ENCODE peak calls at places on chromosomes 16 and 17, in nine cellular contexts. M, K, S, F, Z, V, G, O and E are unnamed samples.

GRCh38 chr17:76273435-76273921 is 8.3 kb downstream of the UBALD2 start:
- DNase-seq in M (no peak), K (no peak), S (no peak), F (no peak), Z (peak; percentile 20), V (no peak), G (no peak), O (no peak), E (no peak)

GRCh38 chr17:77188084-77189066 is 47.6 kb downstream of the SEC14L1 start:
- DNase-seq in M (peak; percentile 60), K (peak; percentile 11), S (peak; percentile 44), F (no peak), Z (no peak), V (no peak), G (no peak), O (no peak), E (no peak)

GRCh38 chr16:6957676-6958075 is 375.0 kb upstream of the RBFOX1 start:
- DNase-seq in M (no peak), K (peak; percentile 7), S (no peak), F (no peak), Z (no peak), V (no peak), G (no peak), O (no peak), E (no peak)

GRCh38 chr16:10971560-10971961 is 27.2 kb downstream of the CLEC16A start:
- DNase-seq in M (peak; percentile 92), K (peak; percentile 96), S (peak; percentile 61), F (peak; percentile 59), Z (no peak), V (peak; percentile 80), G (peak; percentile 52), O (peak; percentile 26), E (peak; percentile 91)

GRCh38 chr17:79473836-79474204 is 137.0 kb downstream of the RBFOX3 start:
- DNase-seq in M (no peak), K (no peak), S (no peak), F (no peak), Z (no peak), V (no peak), G (no peak), O (no peak), E (no peak)

GRCh38 chr17:45299311-45299710 is 17.5 kb downstream of the MAP3K14 start:
- DNase-seq in M (no peak), K (no peak), S (no peak), F (no peak), Z (no peak), V (no peak), G (no peak), O (no peak), E (no peak)

GRCh38 chr16:64740261-64740660 is 381.6 kb downstream of the CDH11 start:
- DNase-seq in M (no peak), K (no peak), S (no peak), F (no peak), Z (no peak), V (no peak), G (no peak), O (no peak), E (no peak)

GRCh38 chr17:20225162-20226115 is 216.3 kb downstream of the SPECC1 start:
- DNase-seq in M (no peak), K (peak; percentile 17), S (no peak), F (no peak), Z (no peak), V (no peak), G (no peak), O (no peak), E (peak; percentile 42)

GRCh38 chr16:80117731-80118130 is 423.1 kb upstream of the DYNLRB2 start:
- DNase-seq in M (no peak), K (no peak), S (no peak), F (no peak), Z (no peak), V (no peak), G (no peak), O (no peak), E (no peak)

GRCh38 chr17:75468779-75469373 is 12.4 kb downstream of the TMEM94 start:
- DNase-seq in M (no peak), K (no peak), S (no peak), F (no peak), Z (peak; percentile 57), V (no peak), G (no peak), O (no peak), E (no peak)

GRCh38 chr17:57902800-57903759 is 52.1 kb downstream of the CUEDC1 start:
- DNase-seq in M (peak; percentile 90), K (peak; percentile 95), S (peak; percentile 86), F (peak; percentile 60), Z (peak; percentile 80), V (peak; percentile 42), G (no peak), O (peak; percentile 99), E (peak; percentile 44)

GRCh38 chr16:22216191-22216831 is 10.2 kb downstream of the EEF2K start:
- DNase-seq in M (peak; percentile 43), K (peak; percentile 69), S (no peak), F (no peak), Z (no peak), V (peak; percentile 27), G (no peak), O (no peak), E (no peak)

GRCh38 chr16:80147021-80147680 is 393.6 kb upstream of the DYNLRB2 start:
- DNase-seq in M (peak; percentile 34), K (peak; percentile 13), S (no peak), F (no peak), Z (peak; percentile 23), V (no peak), G (no peak), O (no peak), E (peak; percentile 12)

GRCh38 chr17:3935140-3935542 is 18.9 kb upstream of the P2RX1 start:
- DNase-seq in M (peak; percentile 78), K (peak; percentile 69), S (peak; percentile 80), F (peak; percentile 23), Z (peak; percentile 80), V (no peak), G (peak; percentile 66), O (no peak), E (peak; percentile 80)

GRCh38 chr16:11085025-11085485 is 140.7 kb downstream of the CLEC16A start:
- DNase-seq in M (no peak), K (no peak), S (no peak), F (no peak), Z (no peak), V (no peak), G (peak; percentile 42), O (no peak), E (no peak)

GRCh38 chr17:68296217-68297140 is 5.2 kb downstream of the ARSG start:
- DNase-seq in M (no peak), K (no peak), S (no peak), F (no peak), Z (peak; percentile 19), V (no peak), G (no peak), O (no peak), E (no peak)